ENCODE peak calls at places on chromosomes 2 and 18, in four cellular contexts. C is iPS DF 6.9, N is heart right ventricle, J is fibroblast of lung. T is an unnamed sample.

GRCh38 chr2:195671563-195671962 is 14.5 kb downstream of the SLC39A10 start:
- DNase-seq in C (no peak), N (no peak), J (no peak), T (no peak)

GRCh38 chr18:24395049-24395780 is 2.4 kb downstream of the OSBPL1A start:
- DNase-seq in C (no peak), N (no peak), J (peak), T (no peak)

GRCh38 chr2:158488442-158489216 is 31.9 kb downstream of the PKP4 start:
- DNase-seq in C (no peak), N (no peak), J (peak), T (no peak)

GRCh38 chr2:237195396-237196119 is 109.9 kb downstream of the COPS8 start:
- DNase-seq in C (no peak), N (no peak), J (no peak), T (no peak)

GRCh38 chr2:217650716-217651360 is 352.0 kb downstream of the TNS1 start:
- DNase-seq in C (peak), N (no peak), J (peak), T (no peak)

GRCh38 chr2:171523339-171523931 is 1.2 kb downstream of the CYBRD1 start:
- DNase-seq in C (peak), N (peak), J (peak), T (peak)

GRCh38 chr2:207891222-207891844 is 121.6 kb upstream of the FZD5 start:
- DNase-seq in C (no peak), N (no peak), J (no peak), T (no peak)

GRCh38 chr2:186308347-186308746 is 177.7 kb upstream of the ZC3H15 start:
- DNase-seq in C (no peak), N (no peak), J (peak), T (no peak)

GRCh38 chr2:223228871-223229270 is 176.9 kb downstream of the KCNE4 start:
- DNase-seq in C (no peak), N (no peak), J (no peak), T (no peak)

GRCh38 chr2:140734992-140735391 is 1395.8 kb downstream of the LRP1B start:
- DNase-seq in C (no peak), N (no peak), J (no peak), T (no peak)

GRCh38 chr18:9417081-9417841 is 58.1 kb upstream of the RALBP1 start:
- DNase-seq in C (no peak), N (peak), J (peak), T (no peak)

GRCh38 chr18:8084160-8084559 is 517.0 kb downstream of the PTPRM start:
- DNase-seq in C (peak), N (peak), J (peak), T (no peak)

GRCh38 chr2:23199115-23199918 is 185.7 kb upstream of the KLHL29 start:
- DNase-seq in C (no peak), N (no peak), J (peak), T (no peak)

GRCh38 chr2:200585730-200586643 is at the start of gene AOX1:
- DNase-seq in C (peak), N (peak), J (peak), T (peak)

GRCh38 chr2:189799531-189799930 is 15.3 kb downstream of the PMS1 start:
- DNase-seq in C (no peak), N (no peak), J (peak), T (no peak)

GRCh38 chr18:53795061-53795460 is 429.4 kb downstream of the MBD2 start:
- DNase-seq in C (no peak), N (no peak), J (peak), T (no peak)

GRCh38 chr2:157789161-157789720 is 86.9 kb downstream of the ACVR1 start:
- DNase-seq in C (no peak), N (no peak), J (peak), T (no peak)

GRCh38 chr18:32019251-32019943 is 772 bp downstream of the RNF125 start:
- DNase-seq in C (peak), N (peak), J (peak), T (peak)

GRCh38 chr2:38037325-38037724 is 38.6 kb downstream of the CYP1B1 start:
- DNase-seq in C (no peak), N (no peak), J (no peak), T (no peak)

GRCh38 chr2:223093436-223093839 is 41.4 kb downstream of the KCNE4 start:
- DNase-seq in C (no peak), N (peak), J (no peak), T (peak)

GRCh38 chr18:46199515-46200147 is 95.4 kb downstream of the HAUS1 start:
- DNase-seq in C (no peak), N (no peak), J (peak), T (no peak)

GRCh38 chr2:47073217-47073616 is 81.9 kb downstream of the STPG4 start:
- DNase-seq in C (no peak), N (no peak), J (no peak), T (no peak)

GRCh38 chr2:113278073-113278811 is 479 bp downstream of the PAX8 start:
- DNase-seq in C (no peak), N (no peak), J (no peak), T (no peak)

GRCh38 chr2:201127570-201127969 is 11.6 kb downstream of the CFLAR start:
- DNase-seq in C (no peak), N (no peak), J (peak), T (no peak)

GRCh38 chr2:78686754-78687153 is 338.7 kb upstream of the REG3G start:
- DNase-seq in C (no peak), N (no peak), J (no peak), T (no peak)

GRCh38 chr2:72182547-72183460 is 35.1 kb upstream of the CYP26B1 start:
- DNase-seq in C (no peak), N (peak), J (no peak), T (no peak)

GRCh38 chr2:168632733-168633132 is 169.7 kb upstream of the NOSTRIN start:
- DNase-seq in C (no peak), N (no peak), J (peak), T (no peak)

GRCh38 chr18:75483662-75484061 is 56.2 kb upstream of the SMIM21 start:
- DNase-seq in C (no peak), N (no peak), J (no peak), T (no peak)

GRCh38 chr2:230714122-230714453 is 1.4 kb downstream of the CAB39 start:
- DNase-seq in C (no peak), N (no peak), J (peak), T (no peak)

GRCh38 chr2:9025746-9026145 is 22.3 kb upstream of the MBOAT2 start:
- DNase-seq in C (no peak), N (no peak), J (no peak), T (no peak)

GRCh38 chr2:73260338-73260984 is 23.8 kb downstream of the FBXO41 start:
- DNase-seq in C (no peak), N (no peak), J (peak), T (no peak)

GRCh38 chr2:23925702-23926288 is 1.1 kb downstream of the ATAD2B start:
- DNase-seq in C (no peak), N (no peak), J (peak), T (peak)

GRCh38 chr18:13216732-13217465 is 1.7 kb upstream of the LDLRAD4 start:
- DNase-seq in C (no peak), N (peak), J (no peak), T (peak)

GRCh38 chr18:13549879-13550231 is 176.5 kb downstream of the FAM210A start:
- DNase-seq in C (no peak), N (no peak), J (no peak), T (no peak)

T was measured in aorta.